ENCODE peak calls at places on chromosome 12, in four cellular contexts. E is kidney, J is K562, K is aorta. D is an unnamed sample. For H3K36me3 and H3K4me1, the result is how much of the 10 kb centered on the place peaks cover.

GRCh38 chr12:128914908-128915563 is 61.8 kb downstream of the GLT1D1 start:
- DNase-seq in E (no peak), J (no peak), K (no peak), D (no peak)

GRCh38 chr12:52061470-52062166 is 8.2 kb upstream of the ATG101 start:
- DNase-seq in E (no peak), J (no peak), K (no peak), D (no peak)

GRCh38 chr12:68250454-68250853 is 3.0 kb downstream of the IL22 start:
- DNase-seq in E (no peak), J (no peak), K (no peak), D (no peak)

GRCh38 chr12:69837191-69838085 is 12.4 kb downstream of the MYRFL start:
- DNase-seq in E (no peak), J (no peak), K (no peak), D (no peak)

GRCh38 chr12:17062296-17063061 is 456.5 kb upstream of the LMO3 start:
- DNase-seq in E (no peak), J (no peak), K (no peak), D (no peak)

GRCh38 chr12:108335349-108336119 is 3.6 kb downstream of the CMKLR1 start:
- DNase-seq in E (no peak), J (no peak), K (peak), D (no peak)

GRCh38 chr12:64103821-64104220 is 118.3 kb downstream of the KICS2 start:
- DNase-seq in E (no peak), J (no peak), K (no peak), D (no peak)

GRCh38 chr12:110670161-110670701 is 18.7 kb downstream of the HVCN1 start:
- DNase-seq in E (peak), J (no peak), K (no peak), D (no peak)

GRCh38 chr12:52741378-52742195 is 35.6 kb downstream of the KRT76 start:
- DNase-seq in E (no peak), J (peak), K (no peak), D (no peak)

GRCh38 chr12:123839826-123840225 is 77.7 kb downstream of the DNAH10 start:
- DNase-seq in E (peak), J (no peak), K (no peak), D (peak)

GRCh38 chr12:2183556-2184541 is 131.1 kb downstream of the CACNA1C start:
- DNase-seq in E (no peak), J (no peak), K (no peak), D (no peak)

GRCh38 chr12:79174656-79175055 is 310.1 kb downstream of the SYT1 start:
- DNase-seq in E (no peak), J (no peak), K (no peak), D (no peak)

GRCh38 chr12:31120392-31121008 is 46.8 kb downstream of the DDX11 start:
- DNase-seq in E (no peak), J (no peak), K (no peak), D (no peak)

GRCh38 chr12:87344699-87345098 is 684.5 kb downstream of the C12orf50 start:
- DNase-seq in E (no peak), J (no peak), K (no peak), D (no peak)

GRCh38 chr12:119913931-119914330 is 36.8 kb upstream of the CIT start:
- DNase-seq in E (no peak), J (no peak), K (no peak), D (no peak)

GRCh38 chr12:93657076-93657475 is 20.1 kb upstream of the CRADD start:
- DNase-seq in E (no peak), J (no peak), K (no peak), D (no peak)

GRCh38 chr12:132360906-132361777 is 31.8 kb upstream of the GALNT9 start:
- DNase-seq in E (peak), J (no peak), K (peak), D (no peak)

GRCh38 chr12:92034858-92035401 is 110.7 kb downstream of the BTG1 start:
- DNase-seq in E (peak), J (no peak), K (no peak), D (peak)

GRCh38 chr12:93926237-93926636 is 222.1 kb upstream of the PLXNC1 start:
- DNase-seq in E (no peak), J (no peak), K (no peak), D (no peak)

GRCh38 chr12:107649615-107650014 is 36.0 kb upstream of the PWP1 start:
- DNase-seq in E (no peak), J (no peak), K (no peak), D (no peak)

GRCh38 chr12:129064201-129064881 is 211.1 kb downstream of the GLT1D1 start:
- DNase-seq in E (peak), J (no peak), K (no peak), D (no peak)

GRCh38 chr12:49032679-49033447 is 14.3 kb upstream of the PRKAG1 start:
- DNase-seq in E (peak), J (no peak), K (no peak), D (no peak)

GRCh38 chr12:49031573-49032161 is 13.1 kb upstream of the PRKAG1 start:
- DNase-seq in E (peak), J (no peak), K (no peak), D (no peak)

GRCh38 chr12:49030119-49030518 is 11.5 kb upstream of the PRKAG1 start:
- DNase-seq in E (peak), J (no peak), K (no peak), D (no peak)

GRCh38 chr12:49032276-49032675 is 13.7 kb upstream of the PRKAG1 start:
- DNase-seq in E (peak), J (no peak), K (no peak), D (no peak)

GRCh38 chr12:49030714-49031572 is 12.4 kb upstream of the PRKAG1 start:
- DNase-seq in E (peak), J (no peak), K (no peak), D (no peak)
- H3K36me3 ChIP-seq in E (under half), J (half or more), K (under half), D (half or more)

GRCh38 chr12:6235499-6235898 is 35.3 kb downstream of the CD9 start:
- DNase-seq in E (peak), J (no peak), K (peak), D (peak)
- H3K4me1 ChIP-seq in E (under half), J (under half), K (under half), D (under half)

GRCh38 chr12:113277511-113277910 is 56.2 kb downstream of the TPCN1 start:
- DNase-seq in E (no peak), J (no peak), K (peak), D (no peak)

GRCh38 chr12:113278141-113278540 is 56.8 kb downstream of the SLC8B1 start:
- DNase-seq in E (no peak), J (no peak), K (peak), D (no peak)

GRCh38 chr12:113274848-113275247 is 53.6 kb downstream of the TPCN1 start:
- DNase-seq in E (no peak), J (no peak), K (no peak), D (no peak)

GRCh38 chr12:113276946-113277500 is 55.8 kb downstream of the TPCN1 start:
- DNase-seq in E (no peak), J (no peak), K (peak), D (no peak)

DNA sequence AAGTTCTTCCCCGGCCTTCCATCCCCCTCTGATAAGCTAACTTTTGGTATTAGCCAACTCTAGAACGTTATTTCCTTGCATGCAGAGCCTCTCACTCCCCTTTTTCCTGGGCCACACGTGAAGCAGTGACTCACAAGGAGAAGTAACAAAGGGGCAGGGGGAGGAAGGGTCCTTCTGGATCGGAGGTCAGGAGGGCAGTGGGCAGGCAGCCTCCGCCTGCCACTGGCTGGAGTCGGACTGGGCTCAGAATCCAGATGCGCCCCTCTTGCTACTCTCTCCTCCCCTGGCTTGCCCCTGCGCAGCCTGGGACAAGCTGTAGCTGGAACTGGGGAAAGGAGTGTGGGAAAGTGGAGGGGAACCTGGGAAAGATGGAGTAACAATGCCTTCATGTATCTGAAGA is 55.0 kb downstream of the TPCN1 start:
- DNase-seq in E (no peak), J (no peak), K (peak), D (no peak)
- H3K36me3 ChIP-seq in E (half or more), J (half or more), K (under half), D (under half)

GRCh38 chr12:6177593-6178358 is 22.4 kb upstream of the CD9 start:
- DNase-seq in E (no peak), J (no peak), K (no peak), D (no peak)

GRCh38 chr12:6181166-6181565 is 19.0 kb upstream of the CD9 start:
- DNase-seq in E (no peak), J (no peak), K (no peak), D (no peak)

GRCh38 chr12:6180300-6181051 is 19.7 kb upstream of the CD9 start:
- DNase-seq in E (peak), J (no peak), K (peak), D (no peak)

GRCh38 chr12:6181583-6182278 is 18.5 kb upstream of the CD9 start:
- DNase-seq in E (no peak), J (no peak), K (peak), D (no peak)

DNA sequence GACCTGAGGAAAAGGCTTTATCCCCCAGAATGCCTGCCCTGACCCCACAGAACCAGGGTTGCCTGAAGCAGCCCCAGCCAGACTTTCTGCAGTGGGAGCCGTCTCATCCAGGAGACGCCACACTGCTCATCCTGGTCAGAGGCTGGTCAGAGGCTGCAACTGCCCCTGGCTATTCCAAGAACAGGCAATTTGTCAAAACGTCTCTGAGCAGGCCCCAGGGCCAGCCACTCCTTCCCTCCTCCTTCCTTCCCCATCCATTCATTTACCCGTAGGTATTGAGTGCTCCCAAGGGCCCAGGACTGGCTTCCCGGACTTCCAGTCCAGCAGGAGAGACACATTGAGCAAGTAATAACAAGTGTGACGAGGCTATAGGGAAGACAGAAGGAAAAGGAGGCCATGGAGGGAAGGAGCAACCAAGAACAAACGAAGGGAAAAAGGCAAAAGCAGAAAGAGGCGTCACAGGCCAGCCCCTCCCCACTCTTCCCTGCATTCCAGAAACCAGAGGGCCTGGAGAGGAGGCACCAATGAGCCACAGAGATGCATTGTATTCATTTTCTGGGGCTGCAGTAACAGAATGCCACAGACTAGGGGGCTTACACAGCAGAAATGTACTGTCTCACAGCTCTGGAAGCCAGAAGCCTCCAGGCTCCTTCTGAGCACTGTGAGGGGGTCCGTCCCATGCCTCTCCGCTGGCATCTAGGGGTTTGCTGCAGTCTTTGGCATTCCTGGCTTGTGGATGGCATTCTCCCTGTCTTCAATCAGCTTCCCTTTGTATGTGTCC is 21.0 kb upstream of the CD9 start:
- DNase-seq in E (no peak), J (no peak), K (no peak), D (no peak)
- H3K4me1 ChIP-seq in E (under half), J (under half), K (under half), D (under half)

DNA sequence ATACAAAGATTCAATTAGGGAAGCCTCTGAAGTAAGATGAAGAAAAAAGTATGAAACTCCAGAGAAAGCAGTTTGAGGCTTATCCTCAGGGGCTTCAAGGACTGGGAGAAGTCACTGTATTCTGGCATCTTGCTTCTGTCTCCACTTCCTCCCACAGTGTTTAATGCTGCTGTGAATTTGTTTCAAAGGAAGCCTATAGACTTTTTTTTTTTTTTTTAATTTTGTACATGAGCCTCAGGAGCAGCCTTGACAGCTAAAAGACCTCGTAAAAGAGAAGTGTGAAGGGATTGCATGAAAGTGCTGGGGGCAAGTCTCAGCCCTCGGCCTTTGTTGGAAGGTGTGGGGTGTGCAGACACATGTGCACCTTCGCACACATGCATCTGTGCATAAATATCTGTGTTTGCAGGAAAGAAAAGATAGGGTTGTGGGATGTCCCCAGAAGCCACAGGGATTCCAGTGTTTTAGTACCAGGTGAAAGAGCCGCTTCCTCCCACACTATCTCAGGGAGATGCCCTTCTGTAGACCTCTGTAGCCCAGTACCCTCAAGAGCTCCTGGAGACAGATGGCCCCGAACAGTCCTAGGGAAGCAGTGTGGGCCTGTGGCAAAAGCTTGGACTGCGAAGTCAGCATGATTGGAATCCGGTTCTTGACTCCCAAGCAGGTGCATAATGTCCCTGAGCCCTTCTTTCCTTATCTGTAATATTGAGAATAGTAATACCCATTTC is 193.5 kb upstream of the BCL2L14 start:
- DNase-seq in E (no peak), J (no peak), K (no peak), D (no peak)
- H3K36me3 ChIP-seq in E (under half), J (under half), K (under half), D (under half)

DNA sequence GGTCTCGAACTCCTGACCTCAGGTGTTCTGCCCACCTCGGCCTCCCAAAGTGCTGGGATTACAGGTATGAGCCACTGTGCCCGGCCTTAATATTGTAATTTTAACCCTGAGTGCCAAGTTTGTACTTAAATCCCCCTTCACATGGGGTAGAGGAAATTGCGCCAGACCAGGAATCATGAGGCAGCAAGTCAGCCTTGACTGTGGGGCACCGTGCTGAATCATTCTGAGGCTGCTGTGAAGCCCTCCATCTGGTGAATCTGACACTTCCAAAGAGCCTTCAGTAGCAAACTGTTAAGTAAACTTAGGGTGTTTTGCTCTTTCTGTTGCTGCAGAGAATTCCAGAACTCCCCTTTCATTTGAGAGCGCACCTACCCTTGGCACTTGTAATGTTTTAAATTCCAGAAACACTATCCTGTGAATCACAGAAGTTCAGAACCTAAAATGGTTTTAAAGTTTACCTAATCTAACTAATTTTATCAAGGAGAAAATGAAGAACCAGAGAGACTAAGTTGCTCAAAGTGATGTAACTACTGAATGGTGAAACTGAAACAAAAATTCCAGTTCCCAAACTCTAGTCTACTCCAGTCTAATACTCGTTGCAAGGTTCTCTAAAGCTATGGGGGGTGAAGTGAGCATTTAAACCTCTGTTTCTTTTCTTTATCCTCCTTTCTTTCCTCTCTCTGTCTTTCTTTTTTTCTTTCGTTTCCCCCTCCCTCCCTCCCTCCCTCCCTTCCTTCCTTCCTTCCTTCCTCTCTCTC is 7.5 kb downstream of the HEBP1 start:
- DNase-seq in E (peak), J (no peak), K (no peak), D (no peak)
- H3K4me1 ChIP-seq in E (under half), J (under half), K (under half), D (under half)

GRCh38 chr12:130799051-130799450 is 40.0 kb downstream of the STX2 start:
- DNase-seq in E (no peak), J (no peak), K (no peak), D (no peak)
- H3K36me3 ChIP-seq in E (under half), J (half or more), K (under half), D (under half)

D was measured in BE2C.